ENCODE peak calls at places on chromosomes 1 and 21, in four cellular contexts. One of them, this sample, is unnamed.
A peak's percentile ranks its signal among the peaks of the same experiment; 100 is the strongest.

GRCh38 chr1:18635833-18636671 is 5.4 kb downstream of the PAX7 start:
- DNase-seq in breast epithelium: no peak
- DNase-seq in cardiac muscle cell: peak; percentile 48
- DNase-seq in IMR-90: no peak
- DNase-seq in this sample: no peak

GRCh38 chr1:83067954-83068353 is 931.0 kb downstream of the TTLL7 start:
- DNase-seq in breast epithelium: no peak
- DNase-seq in IMR-90: no peak
- DNase-seq in cardiac muscle cell: no peak
- DNase-seq in this sample: no peak

GRCh38 chr1:86741947-86742572 is 37.7 kb downstream of the SH3GLB1 start:
- DNase-seq in breast epithelium: no peak
- DNase-seq in cardiac muscle cell: peak; percentile 62
- DNase-seq in IMR-90: peak; percentile 39
- DNase-seq in this sample: no peak

GRCh38 chr1:9128520-9129371 is at the start of gene GPR157:
- DNase-seq in IMR-90: peak; percentile 61
- DNase-seq in breast epithelium: peak; percentile 91
- DNase-seq in cardiac muscle cell: peak; percentile 94
- DNase-seq in this sample: peak; percentile 75

GRCh38 chr1:98920441-98921110 is 84.1 kb downstream of the PLPPR5 start:
- DNase-seq in breast epithelium: no peak
- DNase-seq in cardiac muscle cell: no peak
- DNase-seq in IMR-90: peak; percentile 77
- DNase-seq in this sample: no peak

GRCh38 chr1:235624751-235625192 is 24.8 kb downstream of the GNG4 start:
- DNase-seq in cardiac muscle cell: no peak
- DNase-seq in IMR-90: peak; percentile 53
- DNase-seq in breast epithelium: no peak
- DNase-seq in this sample: no peak

GRCh38 chr1:29256979-29257804 is 20.9 kb downstream of the PTPRU start:
- DNase-seq in cardiac muscle cell: peak; percentile 27
- DNase-seq in breast epithelium: no peak
- DNase-seq in IMR-90: no peak
- DNase-seq in this sample: no peak

GRCh38 chr1:37890378-37891014 is 31.1 kb upstream of the MTF1 start:
- DNase-seq in breast epithelium: no peak
- DNase-seq in cardiac muscle cell: peak; percentile 44
- DNase-seq in IMR-90: peak; percentile 43
- DNase-seq in this sample: no peak

GRCh38 chr21:44294391-44295162 is 5.3 kb upstream of the PFKL start:
- DNase-seq in cardiac muscle cell: no peak
- DNase-seq in breast epithelium: no peak
- DNase-seq in IMR-90: peak; percentile 7
- DNase-seq in this sample: no peak

GRCh38 chr1:201648911-201649775 is 110.2 kb downstream of the NAV1 start:
- DNase-seq in cardiac muscle cell: peak; percentile 40
- DNase-seq in breast epithelium: no peak
- DNase-seq in IMR-90: peak; percentile 40
- DNase-seq in this sample: no peak

GRCh38 chr1:176643536-176643935 is 180.6 kb downstream of the PAPPA2 start:
- DNase-seq in cardiac muscle cell: no peak
- DNase-seq in IMR-90: peak; percentile 18
- DNase-seq in breast epithelium: no peak
- DNase-seq in this sample: no peak

GRCh38 chr1:62337785-62338631 is 18.8 kb upstream of the KANK4 start:
- DNase-seq in cardiac muscle cell: no peak
- DNase-seq in IMR-90: no peak
- DNase-seq in breast epithelium: no peak
- DNase-seq in this sample: no peak

GRCh38 chr1:8476021-8476420 is 158.1 kb downstream of the SLC45A1 start:
- DNase-seq in IMR-90: no peak
- DNase-seq in breast epithelium: no peak
- DNase-seq in cardiac muscle cell: no peak
- DNase-seq in this sample: no peak

GRCh38 chr1:151790940-151791651 is 796 bp upstream of the TDRKH start:
- DNase-seq in breast epithelium: no peak
- DNase-seq in cardiac muscle cell: peak; percentile 40
- DNase-seq in IMR-90: no peak
- DNase-seq in this sample: no peak

GRCh38 chr1:64502924-64503323 is 33.0 kb downstream of the CACHD1 start:
- DNase-seq in cardiac muscle cell: no peak
- DNase-seq in IMR-90: no peak
- DNase-seq in breast epithelium: no peak
- DNase-seq in this sample: no peak

GRCh38 chr1:18907914-18908845 is 5.8 kb upstream of the ALDH4A1 start:
- DNase-seq in breast epithelium: no peak
- DNase-seq in cardiac muscle cell: no peak
- DNase-seq in IMR-90: no peak
- DNase-seq in this sample: no peak

GRCh38 chr1:89041055-89041707 is 18.5 kb upstream of the GBP3 start:
- DNase-seq in IMR-90: peak; percentile 88
- DNase-seq in cardiac muscle cell: no peak
- DNase-seq in breast epithelium: no peak
- DNase-seq in this sample: no peak

GRCh38 chr1:23791434-23792047 is 596 bp downstream of the LYPLA2 start:
- DNase-seq in breast epithelium: no peak
- DNase-seq in IMR-90: no peak
- DNase-seq in cardiac muscle cell: peak; percentile 47
- DNase-seq in this sample: no peak

GRCh38 chr1:6734579-6735397 is 33.2 kb upstream of the DNAJC11 start:
- DNase-seq in IMR-90: peak; percentile 11
- DNase-seq in breast epithelium: no peak
- DNase-seq in cardiac muscle cell: no peak
- DNase-seq in this sample: no peak

GRCh38 chr1:42952353-42953001 is 6.2 kb downstream of the SLC2A1 start:
- DNase-seq in cardiac muscle cell: no peak
- DNase-seq in breast epithelium: no peak
- DNase-seq in IMR-90: no peak
- DNase-seq in this sample: peak; percentile 44

GRCh38 chr1:43671626-43672330 is 21.8 kb downstream of the KDM4A start:
- DNase-seq in cardiac muscle cell: no peak
- DNase-seq in IMR-90: peak; percentile 82
- DNase-seq in breast epithelium: no peak
- DNase-seq in this sample: no peak

GRCh38 chr1:166813508-166814223 is 25.6 kb upstream of the POGK start:
- DNase-seq in IMR-90: no peak
- DNase-seq in cardiac muscle cell: no peak
- DNase-seq in breast epithelium: no peak
- DNase-seq in this sample: no peak

GRCh38 chr1:113533061-113533460 is 142.7 kb downstream of the MAGI3 start:
- DNase-seq in IMR-90: no peak
- DNase-seq in breast epithelium: no peak
- DNase-seq in cardiac muscle cell: no peak
- DNase-seq in this sample: no peak

GRCh38 chr1:46464013-46464548 is 25.6 kb upstream of the DMBX1 start:
- DNase-seq in IMR-90: no peak
- DNase-seq in cardiac muscle cell: no peak
- DNase-seq in breast epithelium: no peak
- DNase-seq in this sample: no peak

GRCh38 chr1:246987083-246987690 is 20.7 kb downstream of the ZNF695 start:
- DNase-seq in cardiac muscle cell: no peak
- DNase-seq in IMR-90: no peak
- DNase-seq in breast epithelium: no peak
- DNase-seq in this sample: no peak

GRCh38 chr21:31656199-31657095 is 3.0 kb upstream of the SOD1 start:
- DNase-seq in breast epithelium: no peak
- DNase-seq in IMR-90: peak; percentile 47
- DNase-seq in cardiac muscle cell: no peak
- DNase-seq in this sample: no peak

GRCh38 chr1:26287033-26287711 is 7.3 kb downstream of the SH3BGRL3 start:
- DNase-seq in cardiac muscle cell: no peak
- DNase-seq in IMR-90: peak; percentile 21
- DNase-seq in breast epithelium: no peak
- DNase-seq in this sample: peak; percentile 88

GRCh38 chr1:8202182-8202905 is 115.6 kb upstream of the SLC45A1 start:
- DNase-seq in cardiac muscle cell: no peak
- DNase-seq in breast epithelium: no peak
- DNase-seq in IMR-90: peak; percentile 97
- DNase-seq in this sample: no peak

GRCh38 chr21:15731243-15731613 is 1.4 kb downstream of the USP25 start:
- DNase-seq in breast epithelium: no peak
- DNase-seq in IMR-90: no peak
- DNase-seq in cardiac muscle cell: no peak
- DNase-seq in this sample: no peak

GRCh38 chr1:90745972-90746371 is 28.9 kb upstream of the BARHL2 start:
- DNase-seq in cardiac muscle cell: no peak
- DNase-seq in IMR-90: no peak
- DNase-seq in breast epithelium: no peak
- DNase-seq in this sample: no peak

GRCh38 chr1:214670098-214670497 is 67.1 kb downstream of the CENPF start:
- DNase-seq in cardiac muscle cell: peak; percentile 60
- DNase-seq in IMR-90: peak; percentile 65
- DNase-seq in breast epithelium: no peak
- DNase-seq in this sample: no peak
- H3K36me3 ChIP-seq in cardiac muscle cell: no peaks in the 10 kb centered on the region
- H3K36me3 ChIP-seq in IMR-90: peaks cover under 1% of the 10 kb centered on the region
- H3K36me3 ChIP-seq in breast epithelium: no peaks in the 10 kb centered on the region
- H3K36me3 ChIP-seq in this sample: no peaks in the 10 kb centered on the region

DNA sequence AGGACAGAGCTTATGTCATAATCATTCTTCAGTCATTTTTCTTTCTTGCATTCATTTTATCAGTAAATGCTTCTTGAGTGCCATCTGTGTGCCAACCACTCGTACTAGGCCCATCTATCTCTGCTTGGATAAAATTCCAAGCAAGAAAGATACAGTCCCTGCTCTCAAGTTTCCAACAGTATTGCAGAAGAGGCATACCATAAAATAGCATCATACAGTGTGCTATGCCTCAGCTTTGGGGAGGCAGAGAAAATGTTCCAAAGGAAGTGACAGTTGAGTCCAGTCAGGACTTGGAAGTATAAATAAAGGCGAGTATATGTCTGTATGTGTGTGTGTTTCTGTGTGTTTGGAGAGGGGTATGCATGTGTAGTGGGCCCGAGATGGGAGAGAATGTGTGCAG is 113.4 kb upstream of the HOOK1 start:
- DNase-seq in IMR-90: peak; percentile 77
- DNase-seq in cardiac muscle cell: no peak
- DNase-seq in breast epithelium: no peak
- DNase-seq in this sample: no peak
- H3K27ac ChIP-seq in IMR-90: peak overlapping the region; percentile 74
- H3K27ac ChIP-seq in cardiac muscle cell: no peak overlapping the region
- H3K27ac ChIP-seq in breast epithelium: no peak overlapping the region
- H3K27ac ChIP-seq in this sample: no peak overlapping the region

GRCh38 chr1:232793944-232794343 is 11.3 kb upstream of the MAP10 start:
- DNase-seq in IMR-90: peak; percentile 74
- DNase-seq in cardiac muscle cell: no peak
- DNase-seq in breast epithelium: no peak
- DNase-seq in this sample: no peak
- TF ChIP-seq CTCF in IMR-90: peak; percentile 27
- TF ChIP-seq CTCF in cardiac muscle cell: no peak
- TF ChIP-seq CTCF in breast epithelium: no peak
- TF ChIP-seq CTCF in this sample: no peak

GRCh38 chr1:66401244-66401643 is 132.7 kb upstream of the SGIP1 start:
- DNase-seq in breast epithelium: no peak
- DNase-seq in IMR-90: no peak
- DNase-seq in cardiac muscle cell: no peak
- DNase-seq in this sample: no peak
- H3K36me3 ChIP-seq in breast epithelium: no peaks in the 10 kb centered on the region
- H3K36me3 ChIP-seq in IMR-90: no peaks in the 10 kb centered on the region
- H3K36me3 ChIP-seq in cardiac muscle cell: no peaks in the 10 kb centered on the region
- H3K36me3 ChIP-seq in this sample: no peaks in the 10 kb centered on the region

DNA sequence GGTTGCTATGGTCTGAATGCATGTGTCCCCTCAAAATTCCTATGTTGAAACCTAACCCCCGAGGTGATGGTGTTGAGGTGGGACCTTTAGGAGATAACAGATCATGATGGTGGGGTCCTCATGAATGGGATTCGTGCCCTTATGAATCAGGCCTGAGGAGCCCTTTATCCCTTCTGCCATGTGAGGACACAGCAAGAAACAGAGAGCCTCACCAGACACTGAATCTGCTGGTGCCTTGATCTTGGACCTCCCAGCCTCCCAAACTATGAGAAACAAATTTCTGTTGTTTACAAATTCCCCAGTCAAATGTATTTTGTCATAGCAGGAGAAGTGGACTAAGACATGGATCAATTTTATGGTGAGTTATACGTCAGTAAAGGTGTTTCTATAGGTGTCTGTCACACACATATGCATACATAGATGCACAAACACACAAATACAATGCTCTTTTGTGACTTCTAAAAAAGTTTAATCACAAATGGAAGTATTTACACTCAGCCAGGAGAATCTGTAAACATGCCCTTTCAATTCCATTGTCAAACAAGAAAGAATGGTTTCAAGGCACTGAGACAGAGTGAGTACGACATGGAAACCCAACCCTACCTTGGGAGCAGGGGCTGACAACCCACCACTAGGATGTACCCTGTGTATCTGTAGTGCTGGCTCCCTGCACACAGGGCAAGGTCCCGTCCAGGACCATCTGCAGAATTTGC is 5.5 kb upstream of the ETS2 start:
- DNase-seq in IMR-90: no peak
- DNase-seq in breast epithelium: no peak
- DNase-seq in cardiac muscle cell: no peak
- DNase-seq in this sample: no peak
- H3K27ac ChIP-seq in IMR-90: no peak overlapping the region
- H3K27ac ChIP-seq in breast epithelium: no peak overlapping the region
- H3K27ac ChIP-seq in cardiac muscle cell: no peak overlapping the region
- H3K27ac ChIP-seq in this sample: no peak overlapping the region

GRCh38 chr1:154329152-154329521 is 3.8 kb downstream of the ATP8B2 start:
- DNase-seq in breast epithelium: no peak
- DNase-seq in IMR-90: no peak
- DNase-seq in cardiac muscle cell: peak; percentile 30
- DNase-seq in this sample: no peak
- TF ChIP-seq CTCF in breast epithelium: no peak
- TF ChIP-seq CTCF in IMR-90: peak; percentile 18
- TF ChIP-seq CTCF in cardiac muscle cell: peak; percentile 23
- TF ChIP-seq CTCF in this sample: no peak

GRCh38 chr1:54384471-54384870 is 21.7 kb downstream of the SSBP3 start:
- DNase-seq in cardiac muscle cell: no peak
- DNase-seq in breast epithelium: no peak
- DNase-seq in IMR-90: no peak
- DNase-seq in this sample: no peak
- H3K36me3 ChIP-seq in cardiac muscle cell: no peaks in the 10 kb centered on the region
- H3K36me3 ChIP-seq in breast epithelium: no peaks in the 10 kb centered on the region
- H3K36me3 ChIP-seq in IMR-90: peaks cover 32% of the 10 kb centered on the region
- H3K36me3 ChIP-seq in this sample: no peaks in the 10 kb centered on the region